ENCODE peak calls at places on chromosomes 7 and 10, in eight cellular contexts. O is PC-9; W is pancreas; F is heart right ventricle; G is upper lobe of right lung; K is adrenal gland; A is GM23248; X is CD8-positive, alpha-beta T cell. B is an unnamed sample.

GRCh38 chr7:82335927-82336326 is 107.7 kb downstream of the CACNA2D1 start:
- DNase-seq in O (no peak), W (no peak), F (no peak), G (no peak), K (no peak), A (peak; percentile 23), X (no peak), B (no peak)

GRCh38 chr7:92598310-92598981 is 8.3 kb upstream of the FAM133B start:
- DNase-seq in O (no peak), W (no peak), F (no peak), G (no peak), K (no peak), A (no peak), X (no peak), B (no peak)

GRCh38 chr10:85916192-85916747 is 450.3 kb downstream of the GRID1 start:
- DNase-seq in O (no peak), W (no peak), F (no peak), G (no peak), K (no peak), A (no peak), X (no peak), B (no peak)

GRCh38 chr10:127405221-127405620 is 143.9 kb upstream of the NPS start:
- DNase-seq in O (no peak), W (no peak), F (no peak), G (no peak), K (no peak), A (peak; percentile 61), X (no peak), B (no peak)

GRCh38 chr10:132740542-132741066 is 45.3 kb downstream of the NKX6-2 start:
- DNase-seq in O (no peak), W (no peak), F (no peak), G (no peak), K (no peak), A (no peak), X (no peak), B (no peak)

GRCh38 chr7:3164363-3164762 is 120.7 kb upstream of the CARD11 start:
- DNase-seq in O (peak; percentile 91), W (no peak), F (no peak), G (no peak), K (no peak), A (no peak), X (no peak), B (peak; percentile 7)

GRCh38 chr10:22010973-22011408 is 7.5 kb upstream of the DNAJC1 start:
- DNase-seq in O (no peak), W (no peak), F (no peak), G (no peak), K (no peak), A (peak; percentile 58), X (no peak), B (no peak)

GRCh38 chr10:105989995-105990394 is 1174.5 kb downstream of the SORCS1 start:
- DNase-seq in O (no peak), W (peak; percentile 34), F (no peak), G (no peak), K (no peak), A (no peak), X (no peak), B (no peak)

GRCh38 chr10:79405221-79405994 is 40.0 kb downstream of the ZCCHC24 start:
- DNase-seq in O (no peak), W (peak; percentile 55), F (peak; percentile 32), G (peak; percentile 53), K (no peak), A (no peak), X (no peak), B (peak; percentile 45)

DNA sequence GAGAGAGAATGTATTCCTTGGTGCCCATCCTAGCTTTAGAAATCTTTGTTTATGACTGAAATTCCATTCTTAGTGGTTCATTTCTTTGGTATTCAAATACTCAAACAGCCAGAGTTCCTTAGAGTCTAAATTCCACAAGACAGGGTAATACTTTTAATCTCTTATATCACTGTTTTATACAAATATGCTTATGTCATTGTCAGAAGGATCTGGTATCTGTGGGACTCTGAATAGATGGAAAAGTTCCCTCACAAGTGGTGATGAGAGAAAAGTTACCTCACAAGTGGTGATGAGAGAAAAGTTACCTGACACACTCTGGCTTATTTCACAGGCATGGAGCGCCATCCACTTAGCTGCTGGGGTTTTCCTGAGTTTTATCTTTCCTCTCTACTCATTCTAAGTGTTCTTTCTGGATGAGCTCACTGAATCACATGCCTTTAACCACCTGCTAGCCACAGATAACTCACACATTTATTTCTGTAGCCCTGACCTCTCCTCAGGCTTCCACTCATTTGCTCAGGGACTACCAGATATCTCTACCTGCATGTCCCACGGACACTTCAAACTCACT is 784.0 kb downstream of the SUGCT start:
- DNase-seq in O (peak; percentile 91), W (no peak), F (no peak), G (no peak), K (no peak), A (peak; percentile 82), X (no peak), B (no peak)
- H3K27ac ChIP-seq in O (peak overlapping the region; percentile 85), W (no peak overlapping the region), F (no peak overlapping the region), G (no peak overlapping the region), K (no peak overlapping the region), A (peak overlapping the region; percentile 55), X (no peak overlapping the region), B (no peak overlapping the region)

DNA sequence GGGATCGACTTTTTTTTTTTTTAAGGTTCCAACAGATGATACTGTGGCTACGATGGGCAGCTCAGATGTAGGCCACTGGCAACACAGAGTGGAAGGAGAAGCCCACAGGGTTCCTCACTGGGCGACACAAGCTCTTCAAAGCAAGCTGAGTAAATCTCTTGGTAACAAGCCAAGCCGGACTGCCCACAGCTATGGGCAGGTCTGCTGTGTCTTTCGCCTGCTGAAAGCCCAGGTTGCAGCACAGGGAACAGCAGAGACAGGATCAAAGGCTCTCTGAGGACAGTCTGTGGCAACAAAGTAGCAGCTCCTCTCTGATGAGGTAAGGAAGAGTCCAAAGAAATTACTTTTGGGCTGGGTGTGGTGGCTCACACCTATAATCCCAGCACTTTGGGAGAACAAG is 83.6 kb downstream of the KCNMA1 start:
- DNase-seq in O (no peak), W (no peak), F (no peak), G (no peak), K (no peak), A (no peak), X (no peak), B (no peak)
- H3K4me1 ChIP-seq in O (no peaks in the 10 kb centered on the region), W (no peaks in the 10 kb centered on the region), F (no peaks in the 10 kb centered on the region), G (peaks cover 5% of the 10 kb centered on the region), K (no peaks in the 10 kb centered on the region), A (no peaks in the 10 kb centered on the region), X (no peaks in the 10 kb centered on the region), B (peaks cover 9% of the 10 kb centered on the region)

GRCh38 chr10:61907011-61907410 is 5.5 kb downstream of the ARID5B start:
- DNase-seq in O (no peak), W (no peak), F (no peak), G (no peak), K (no peak), A (no peak), X (no peak), B (no peak)
- H3K27ac ChIP-seq in O (no peak overlapping the region), W (no peak overlapping the region), F (no peak overlapping the region), G (no peak overlapping the region), K (peak overlapping the region; percentile 2), A (no peak overlapping the region), X (no peak overlapping the region), B (no peak overlapping the region)

GRCh38 chr10:69845574-69846251 is 44.0 kb downstream of the COL13A1 start:
- DNase-seq in O (no peak), W (no peak), F (peak; percentile 61), G (no peak), K (peak; percentile 79), A (peak; percentile 39), X (no peak), B (peak; percentile 84)

GRCh38 chr10:69842932-69843331 is 41.2 kb downstream of the COL13A1 start:
- DNase-seq in O (no peak), W (no peak), F (no peak), G (no peak), K (no peak), A (no peak), X (no peak), B (no peak)

GRCh38 chr10:69842020-69842419 is 40.3 kb downstream of the COL13A1 start:
- DNase-seq in O (no peak), W (no peak), F (no peak), G (no peak), K (no peak), A (no peak), X (no peak), B (no peak)

GRCh38 chr10:69844698-69845097 is 43.0 kb downstream of the COL13A1 start:
- DNase-seq in O (no peak), W (no peak), F (no peak), G (no peak), K (no peak), A (no peak), X (no peak), B (no peak)

GRCh38 chr10:69843923-69844322 is 42.2 kb downstream of the COL13A1 start:
- DNase-seq in O (no peak), W (no peak), F (no peak), G (no peak), K (no peak), A (no peak), X (no peak), B (no peak)
- H3K4me1 ChIP-seq in O (peaks cover 18% of the 10 kb centered on the region), W (no peaks in the 10 kb centered on the region), F (peaks cover 10% of the 10 kb centered on the region), G (peaks cover 7% of the 10 kb centered on the region), K (no peaks in the 10 kb centered on the region), A (peaks cover 26% of the 10 kb centered on the region), X (no peaks in the 10 kb centered on the region), B (no peaks in the 10 kb centered on the region)

GRCh38 chr10:58517481-58518355 is 5.0 kb downstream of the BICC1 start:
- DNase-seq in O (no peak), W (no peak), F (no peak), G (no peak), K (no peak), A (no peak), X (no peak), B (no peak)

GRCh38 chr10:58517071-58517470 is 4.4 kb downstream of the BICC1 start:
- DNase-seq in O (no peak), W (no peak), F (no peak), G (no peak), K (no peak), A (no peak), X (no peak), B (no peak)

GRCh38 chr10:58515296-58515956 is 2.8 kb downstream of the BICC1 start:
- DNase-seq in O (no peak), W (no peak), F (no peak), G (no peak), K (no peak), A (peak; percentile 13), X (no peak), B (no peak)

GRCh38 chr10:58516118-58516517 is 3.4 kb downstream of the BICC1 start:
- DNase-seq in O (no peak), W (no peak), F (no peak), G (no peak), K (no peak), A (no peak), X (no peak), B (no peak)

GRCh38 chr10:58518775-58519174 is 6.1 kb downstream of the BICC1 start:
- DNase-seq in O (no peak), W (no peak), F (no peak), G (no peak), K (no peak), A (peak; percentile 48), X (no peak), B (no peak)
- H3K27ac ChIP-seq in O (no peak overlapping the region), W (no peak overlapping the region), F (no peak overlapping the region), G (no peak overlapping the region), K (no peak overlapping the region), A (no peak overlapping the region), X (no peak overlapping the region), B (no peak overlapping the region)

B was measured in aorta.